ENCODE peak calls at places on chromosomes 16 and 17, in eight cellular contexts. One of them, this sample, is unnamed.

GRCh38 chr17:28725660-28726395 is at the start of gene TLCD1:
- DNase-seq in GM10248: peak; percentile 82
- DNase-seq in HCT116: no peak
- DNase-seq in bronchial epithelial cell: peak; percentile 63
- DNase-seq in ovary: peak; percentile 53
- DNase-seq in heart right ventricle: peak; percentile 39
- DNase-seq in cardiac fibroblast: peak; percentile 85
- DNase-seq in thoracic aorta: no peak
- DNase-seq in this sample: no peak

GRCh38 chr16:75099738-75100615 is 16.6 kb downstream of the LDHD start:
- DNase-seq in GM10248: no peak
- DNase-seq in HCT116: no peak
- DNase-seq in bronchial epithelial cell: no peak
- DNase-seq in ovary: no peak
- DNase-seq in heart right ventricle: peak; percentile 62
- DNase-seq in cardiac fibroblast: no peak
- DNase-seq in thoracic aorta: no peak
- DNase-seq in this sample: no peak

GRCh38 chr16:51994597-51994996 is 552.3 kb downstream of the TOX3 start:
- DNase-seq in GM10248: no peak
- DNase-seq in HCT116: no peak
- DNase-seq in bronchial epithelial cell: peak; percentile 100
- DNase-seq in ovary: no peak
- DNase-seq in heart right ventricle: peak; percentile 18
- DNase-seq in cardiac fibroblast: no peak
- DNase-seq in thoracic aorta: no peak
- DNase-seq in this sample: no peak

GRCh38 chr17:46903762-46904672 is 18.9 kb upstream of the GOSR2 start:
- DNase-seq in GM10248: no peak
- DNase-seq in HCT116: no peak
- DNase-seq in bronchial epithelial cell: no peak
- DNase-seq in ovary: no peak
- DNase-seq in heart right ventricle: no peak
- DNase-seq in cardiac fibroblast: no peak
- DNase-seq in thoracic aorta: no peak
- DNase-seq in this sample: no peak

GRCh38 chr17:42553161-42553818 is 567 bp downstream of the HSD17B1 start:
- DNase-seq in GM10248: no peak
- DNase-seq in HCT116: no peak
- DNase-seq in bronchial epithelial cell: peak; percentile 81
- DNase-seq in ovary: peak; percentile 48
- DNase-seq in heart right ventricle: no peak
- DNase-seq in cardiac fibroblast: peak; percentile 65
- DNase-seq in thoracic aorta: no peak
- DNase-seq in this sample: no peak

GRCh38 chr17:45578516-45579455 is 88.3 kb upstream of the PLEKHM1 start:
- DNase-seq in GM10248: no peak
- DNase-seq in HCT116: no peak
- DNase-seq in bronchial epithelial cell: peak; percentile 83
- DNase-seq in ovary: no peak
- DNase-seq in heart right ventricle: no peak
- DNase-seq in cardiac fibroblast: no peak
- DNase-seq in thoracic aorta: no peak
- DNase-seq in this sample: no peak

GRCh38 chr16:85961988-85962915 is 63.3 kb downstream of the IRF8 start:
- DNase-seq in GM10248: no peak
- DNase-seq in HCT116: no peak
- DNase-seq in bronchial epithelial cell: no peak
- DNase-seq in ovary: no peak
- DNase-seq in heart right ventricle: no peak
- DNase-seq in cardiac fibroblast: no peak
- DNase-seq in thoracic aorta: no peak
- DNase-seq in this sample: no peak

GRCh38 chr16:8733849-8734540 is 59.6 kb downstream of the ABAT start:
- DNase-seq in GM10248: no peak
- DNase-seq in HCT116: no peak
- DNase-seq in bronchial epithelial cell: peak; percentile 25
- DNase-seq in ovary: no peak
- DNase-seq in heart right ventricle: no peak
- DNase-seq in cardiac fibroblast: no peak
- DNase-seq in thoracic aorta: no peak
- DNase-seq in this sample: no peak

GRCh38 chr17:16918443-16918842 is 53.5 kb downstream of the TNFRSF13B start:
- DNase-seq in GM10248: no peak
- DNase-seq in HCT116: no peak
- DNase-seq in bronchial epithelial cell: no peak
- DNase-seq in ovary: no peak
- DNase-seq in heart right ventricle: no peak
- DNase-seq in cardiac fibroblast: no peak
- DNase-seq in thoracic aorta: no peak
- DNase-seq in this sample: no peak

DNA sequence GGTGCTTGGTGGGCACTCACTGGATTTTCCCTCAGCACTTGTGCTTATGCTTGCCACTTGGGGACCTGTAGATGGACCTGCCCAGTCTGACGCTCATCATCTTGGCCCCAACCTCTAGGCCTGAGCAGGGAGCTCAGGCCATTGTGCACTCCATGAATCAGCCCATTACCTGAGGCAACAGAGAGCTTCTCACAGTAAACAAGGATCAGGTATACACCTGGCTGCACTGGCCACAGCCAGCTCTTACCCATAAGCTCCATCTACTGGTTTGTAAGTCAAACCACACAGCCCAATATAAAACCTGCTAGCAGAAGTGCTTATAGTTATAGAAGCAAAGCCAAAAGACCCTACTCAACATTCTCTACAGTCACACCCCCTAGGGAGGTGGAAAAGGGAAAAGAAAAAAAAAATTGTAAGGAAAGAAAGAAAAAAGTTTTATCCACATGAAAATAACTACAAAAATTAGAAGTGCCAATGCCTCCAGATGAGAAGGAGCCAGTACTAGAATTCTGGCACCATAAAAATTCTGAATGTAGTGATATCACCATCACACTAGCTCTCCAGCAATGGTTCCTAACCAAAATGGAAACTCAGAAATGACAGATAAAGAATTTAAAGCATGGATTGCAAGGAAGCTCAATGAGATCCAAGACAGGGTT is 87.8 kb upstream of the CDH5 start:
- DNase-seq in GM10248: no peak
- DNase-seq in HCT116: no peak
- DNase-seq in bronchial epithelial cell: peak; percentile 96
- DNase-seq in ovary: no peak
- DNase-seq in heart right ventricle: no peak
- DNase-seq in cardiac fibroblast: no peak
- DNase-seq in thoracic aorta: no peak
- DNase-seq in this sample: no peak
- TF ChIP-seq CTCF in GM10248: no peak
- TF ChIP-seq CTCF in HCT116: peak; percentile 35
- TF ChIP-seq CTCF in bronchial epithelial cell: peak; percentile 81
- TF ChIP-seq CTCF in ovary: no peak
- TF ChIP-seq CTCF in heart right ventricle: no peak
- TF ChIP-seq CTCF in cardiac fibroblast: no peak
- TF ChIP-seq CTCF in thoracic aorta: no peak
- TF ChIP-seq CTCF in this sample: no peak

GRCh38 chr16:67419502-67419901 is 3.2 kb upstream of the ZDHHC1 start:
- DNase-seq in GM10248: no peak
- DNase-seq in HCT116: no peak
- DNase-seq in bronchial epithelial cell: no peak
- DNase-seq in ovary: no peak
- DNase-seq in heart right ventricle: no peak
- DNase-seq in cardiac fibroblast: no peak
- DNase-seq in thoracic aorta: no peak
- DNase-seq in this sample: no peak

GRCh38 chr16:67417333-67418061 is 1.2 kb upstream of the ZDHHC1 start:
- DNase-seq in GM10248: no peak
- DNase-seq in HCT116: no peak
- DNase-seq in bronchial epithelial cell: no peak
- DNase-seq in ovary: no peak
- DNase-seq in heart right ventricle: no peak
- DNase-seq in cardiac fibroblast: no peak
- DNase-seq in thoracic aorta: no peak
- DNase-seq in this sample: no peak

GRCh38 chr16:67419931-67420330 is 3.7 kb upstream of the ZDHHC1 start:
- DNase-seq in GM10248: no peak
- DNase-seq in HCT116: no peak
- DNase-seq in bronchial epithelial cell: no peak
- DNase-seq in ovary: no peak
- DNase-seq in heart right ventricle: no peak
- DNase-seq in cardiac fibroblast: no peak
- DNase-seq in thoracic aorta: no peak
- DNase-seq in this sample: no peak

GRCh38 chr16:67413978-67414891 is 2.0 kb downstream of the ZDHHC1 start:
- DNase-seq in GM10248: no peak
- DNase-seq in HCT116: no peak
- DNase-seq in bronchial epithelial cell: no peak
- DNase-seq in ovary: no peak
- DNase-seq in heart right ventricle: no peak
- DNase-seq in cardiac fibroblast: no peak
- DNase-seq in thoracic aorta: no peak
- DNase-seq in this sample: no peak

GRCh38 chr16:67415872-67416793 is at the start of gene ZDHHC1:
- DNase-seq in GM10248: peak; percentile 87
- DNase-seq in HCT116: no peak
- DNase-seq in bronchial epithelial cell: peak; percentile 65
- DNase-seq in ovary: peak; percentile 74
- DNase-seq in heart right ventricle: peak; percentile 68
- DNase-seq in cardiac fibroblast: peak; percentile 74
- DNase-seq in thoracic aorta: no peak
- DNase-seq in this sample: no peak
- TF ChIP-seq CTCF in GM10248: peak; percentile 76
- TF ChIP-seq CTCF in HCT116: peak; percentile 6
- TF ChIP-seq CTCF in bronchial epithelial cell: peak; percentile 58
- TF ChIP-seq CTCF in ovary: peak; percentile 26
- TF ChIP-seq CTCF in heart right ventricle: peak; percentile 62
- TF ChIP-seq CTCF in cardiac fibroblast: no peak
- TF ChIP-seq CTCF in thoracic aorta: peak; percentile 44
- TF ChIP-seq CTCF in this sample: peak; percentile 63

GRCh38 chr17:10617120-10617505 is 40.0 kb downstream of the MYH3 start:
- DNase-seq in GM10248: no peak
- DNase-seq in HCT116: no peak
- DNase-seq in bronchial epithelial cell: no peak
- DNase-seq in ovary: no peak
- DNase-seq in heart right ventricle: no peak
- DNase-seq in cardiac fibroblast: no peak
- DNase-seq in thoracic aorta: no peak
- DNase-seq in this sample: no peak

GRCh38 chr17:10620823-10621222 is 36.3 kb downstream of the MYH3 start:
- DNase-seq in GM10248: no peak
- DNase-seq in HCT116: no peak
- DNase-seq in bronchial epithelial cell: peak; percentile 69
- DNase-seq in ovary: no peak
- DNase-seq in heart right ventricle: no peak
- DNase-seq in cardiac fibroblast: no peak
- DNase-seq in thoracic aorta: no peak
- DNase-seq in this sample: no peak

GRCh38 chr17:10616502-10617119 is 40.5 kb downstream of the MYH3 start:
- DNase-seq in GM10248: peak; percentile 78
- DNase-seq in HCT116: peak; percentile 83
- DNase-seq in bronchial epithelial cell: peak; percentile 63
- DNase-seq in ovary: peak; percentile 58
- DNase-seq in heart right ventricle: peak; percentile 69
- DNase-seq in cardiac fibroblast: peak; percentile 80
- DNase-seq in thoracic aorta: peak; percentile 32
- DNase-seq in this sample: peak; percentile 62

GRCh38 chr17:10621397-10621796 is 35.7 kb downstream of the MYH3 start:
- DNase-seq in GM10248: no peak
- DNase-seq in HCT116: no peak
- DNase-seq in bronchial epithelial cell: peak; percentile 36
- DNase-seq in ovary: no peak
- DNase-seq in heart right ventricle: no peak
- DNase-seq in cardiac fibroblast: no peak
- DNase-seq in thoracic aorta: no peak
- DNase-seq in this sample: no peak

DNA sequence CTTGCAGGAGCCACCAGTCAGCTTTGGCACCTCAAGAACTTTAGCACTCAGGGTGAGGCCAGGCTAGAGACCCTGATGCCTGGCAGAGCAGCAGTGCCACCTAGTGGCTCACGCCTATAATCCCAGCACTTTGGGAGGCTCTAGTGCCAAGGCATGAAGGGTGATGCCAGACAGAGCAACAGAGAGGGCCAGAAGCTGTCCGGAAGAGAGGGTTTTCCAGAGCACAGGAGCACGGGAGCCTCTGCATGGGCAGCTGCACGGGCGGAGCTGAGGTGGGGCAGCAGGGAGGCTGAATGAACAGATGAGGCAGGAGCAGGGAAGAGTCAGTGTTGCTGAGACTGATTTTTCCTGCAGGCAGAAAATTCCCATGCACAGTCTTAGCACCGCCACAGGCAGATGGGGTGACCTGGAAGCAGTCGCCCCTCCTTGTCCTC is 38.9 kb downstream of the MYH3 start:
- DNase-seq in GM10248: peak; percentile 80
- DNase-seq in HCT116: peak; percentile 68
- DNase-seq in bronchial epithelial cell: peak; percentile 61
- DNase-seq in ovary: peak; percentile 43
- DNase-seq in heart right ventricle: peak; percentile 38
- DNase-seq in cardiac fibroblast: peak; percentile 82
- DNase-seq in thoracic aorta: no peak
- DNase-seq in this sample: peak; percentile 53
- TF ChIP-seq CTCF in GM10248: peak; percentile 96
- TF ChIP-seq CTCF in HCT116: peak; percentile 93
- TF ChIP-seq CTCF in bronchial epithelial cell: peak; percentile 95
- TF ChIP-seq CTCF in ovary: peak; percentile 64
- TF ChIP-seq CTCF in heart right ventricle: peak; percentile 87
- TF ChIP-seq CTCF in cardiac fibroblast: peak; percentile 93
- TF ChIP-seq CTCF in thoracic aorta: peak; percentile 60
- TF ChIP-seq CTCF in this sample: peak; percentile 92

GRCh38 chr17:27155866-27156265 is 138.0 kb upstream of the WSB1 start:
- DNase-seq in GM10248: peak; percentile 1
- DNase-seq in HCT116: no peak
- DNase-seq in bronchial epithelial cell: no peak
- DNase-seq in ovary: no peak
- DNase-seq in heart right ventricle: no peak
- DNase-seq in cardiac fibroblast: no peak
- DNase-seq in thoracic aorta: no peak
- DNase-seq in this sample: no peak
- TF ChIP-seq CTCF in GM10248: no peak
- TF ChIP-seq CTCF in HCT116: no peak
- TF ChIP-seq CTCF in bronchial epithelial cell: no peak
- TF ChIP-seq CTCF in ovary: no peak
- TF ChIP-seq CTCF in heart right ventricle: no peak
- TF ChIP-seq CTCF in cardiac fibroblast: no peak
- TF ChIP-seq CTCF in thoracic aorta: no peak
- TF ChIP-seq CTCF in this sample: no peak

DNA sequence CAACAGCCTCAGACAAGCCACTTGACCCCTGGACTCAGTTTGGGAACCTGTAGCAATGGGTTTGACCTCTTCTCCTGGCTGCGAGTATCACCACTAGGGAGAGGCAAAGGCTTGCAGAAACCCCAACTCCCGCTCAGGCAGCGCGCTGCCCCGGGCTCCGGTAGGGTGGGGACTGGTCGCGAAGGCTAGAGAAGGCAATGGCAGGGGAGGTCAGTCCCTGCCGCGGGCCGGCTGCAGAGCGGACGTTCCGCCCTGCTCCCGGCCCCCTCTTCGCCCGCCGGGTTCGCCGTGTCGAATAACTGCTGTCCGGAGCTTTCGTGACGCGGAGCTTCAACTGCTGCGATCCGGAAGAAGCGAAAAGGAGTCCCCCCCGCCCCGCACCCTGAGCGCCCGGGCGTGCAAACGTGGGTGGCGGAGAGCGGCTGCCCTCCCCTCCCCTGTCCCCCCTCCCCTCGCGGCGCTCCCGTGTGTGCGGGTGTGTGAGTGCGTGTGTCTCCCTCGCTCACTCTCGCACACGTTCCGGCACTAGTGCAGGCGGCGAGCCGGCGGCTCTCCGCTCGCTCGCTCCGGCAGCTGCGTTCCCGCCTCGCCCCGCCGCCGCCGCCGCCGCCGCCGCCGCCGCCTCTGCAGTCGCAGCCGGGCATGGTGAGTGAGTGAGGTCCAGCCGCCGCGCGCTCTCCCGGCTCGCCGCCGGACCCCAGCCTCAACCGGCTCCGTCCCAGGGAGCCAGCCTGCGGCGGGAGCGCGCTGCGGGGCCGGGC is 792 bp upstream of the SHISA6 start:
- DNase-seq in GM10248: no peak
- DNase-seq in HCT116: no peak
- DNase-seq in bronchial epithelial cell: no peak
- DNase-seq in ovary: no peak
- DNase-seq in heart right ventricle: peak; percentile 13
- DNase-seq in cardiac fibroblast: no peak
- DNase-seq in thoracic aorta: no peak
- DNase-seq in this sample: no peak
- TF ChIP-seq CTCF in GM10248: no peak
- TF ChIP-seq CTCF in HCT116: no peak
- TF ChIP-seq CTCF in bronchial epithelial cell: no peak
- TF ChIP-seq CTCF in ovary: no peak
- TF ChIP-seq CTCF in heart right ventricle: no peak
- TF ChIP-seq CTCF in cardiac fibroblast: no peak
- TF ChIP-seq CTCF in thoracic aorta: no peak
- TF ChIP-seq CTCF in this sample: no peak

This sample was measured in CD14-positive monocyte.